ENCODE peak calls at places on chromosome 16, in four cellular contexts. G, C, Z and L are unnamed samples.
A peak's percentile ranks its signal among the peaks of the same experiment; 100 is the strongest.

GRCh38 chr16:55552621-55553020 is 13.9 kb upstream of the CAPNS2 start:
- DNase-seq in G (no peak), C (no peak), Z (no peak), L (no peak)

GRCh38 chr16:4353675-4354074 is 2.6 kb upstream of the PAM16 start:
- DNase-seq in G (no peak), C (no peak), Z (no peak), L (no peak)

GRCh38 chr16:80739523-80739922 is 64.9 kb downstream of the CDYL2 start:
- DNase-seq in G (no peak), C (no peak), Z (no peak), L (no peak)

GRCh38 chr16:87661561-87661960 is 59.3 kb downstream of the JPH3 start:
- DNase-seq in G (peak; percentile 42), C (no peak), Z (no peak), L (no peak)

GRCh38 chr16:17470871-17471744 is at the start of gene XYLT1:
- DNase-seq in G (peak; percentile 66), C (peak; percentile 83), Z (peak; percentile 45), L (peak; percentile 49)

GRCh38 chr16:85463228-85463611 is 149.9 kb upstream of the GSE1 start:
- DNase-seq in G (no peak), C (no peak), Z (no peak), L (no peak)

GRCh38 chr16:83626204-83626603 is 181.6 kb upstream of the HSBP1 start:
- DNase-seq in G (no peak), C (no peak), Z (no peak), L (no peak)

GRCh38 chr16:27287051-27287811 is 18.7 kb upstream of the NSMCE1 start:
- DNase-seq in G (no peak), C (no peak), Z (no peak), L (no peak)

GRCh38 chr16:46947900-46948547 is 25.4 kb downstream of the DNAJA2 start:
- DNase-seq in G (peak; percentile 52), C (no peak), Z (no peak), L (no peak)

GRCh38 chr16:84086996-84087395 is 29.7 kb downstream of the MBTPS1 start:
- DNase-seq in G (no peak), C (no peak), Z (no peak), L (no peak)

GRCh38 chr16:20950294-20950693 is 49.7 kb downstream of the LYRM1 start:
- DNase-seq in G (no peak), C (no peak), Z (no peak), L (no peak)

GRCh38 chr16:20954574-20954973 is 54.0 kb downstream of the LYRM1 start:
- DNase-seq in G (no peak), C (no peak), Z (no peak), L (no peak)

GRCh38 chr16:20949660-20950059 is 49.1 kb downstream of the LYRM1 start:
- DNase-seq in G (peak; percentile 26), C (no peak), Z (no peak), L (no peak)

GRCh38 chr16:20956319-20956718 is 55.7 kb downstream of the LYRM1 start:
- DNase-seq in G (no peak), C (no peak), Z (no peak), L (peak; percentile 6)

DNA sequence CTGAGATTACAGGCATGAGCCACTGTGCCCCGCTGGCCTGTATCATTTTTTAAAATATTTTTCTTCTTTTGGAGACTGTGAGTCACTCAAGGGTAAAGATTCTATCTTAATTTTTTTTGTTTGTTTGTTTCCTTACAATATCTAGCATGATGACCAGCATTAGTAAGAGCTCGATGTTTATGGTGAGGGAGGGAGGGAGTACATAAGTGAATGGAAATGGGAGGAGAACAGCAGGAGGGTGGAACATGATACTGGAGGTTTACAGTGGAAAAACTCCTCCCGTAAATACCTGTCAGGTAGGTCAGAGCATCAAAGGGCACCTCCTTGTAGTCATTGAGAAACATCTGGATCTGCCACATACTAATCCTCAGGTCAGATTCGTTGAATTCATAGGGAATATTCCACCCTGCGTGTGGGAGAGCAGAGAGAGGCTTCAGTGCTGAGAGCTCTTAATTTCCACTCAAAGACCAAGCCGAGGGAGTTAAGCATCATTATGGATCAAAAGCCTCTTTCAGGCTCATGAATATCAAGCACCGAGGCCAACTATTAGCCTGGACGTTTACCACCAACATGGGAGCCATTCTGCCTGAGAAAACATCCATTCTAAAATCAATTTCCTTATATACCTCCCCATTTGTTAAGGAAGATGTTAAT is 51.7 kb downstream of the LYRM1 start:
- DNase-seq in G (no peak), C (no peak), Z (no peak), L (no peak)
- H3K4me3 ChIP-seq in G (no peak overlapping the region), C (peak overlapping the region; percentile 36), Z (no peak overlapping the region), L (no peak overlapping the region)

DNA sequence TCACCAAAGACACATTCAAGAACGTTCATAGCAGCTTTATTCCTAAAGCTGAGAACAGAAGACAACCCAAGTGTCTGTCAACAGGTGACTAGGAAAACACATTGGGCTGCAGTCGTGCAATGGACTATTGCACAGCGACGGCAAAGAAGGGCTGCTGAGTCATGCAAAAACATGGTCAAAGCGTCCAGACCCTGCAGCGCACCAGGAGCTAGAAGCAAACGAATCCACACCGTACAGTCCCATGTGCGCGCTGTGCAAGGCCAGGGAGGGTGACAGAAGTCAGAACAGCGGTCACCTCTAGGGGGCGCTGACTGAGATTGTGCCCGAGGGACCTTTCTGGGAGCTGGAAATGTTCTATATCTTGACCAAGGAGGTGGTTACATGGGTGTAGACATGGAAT is 266.4 kb downstream of the MAF start:
- DNase-seq in G (peak; percentile 36), C (no peak), Z (no peak), L (no peak)
- TF ChIP-seq CTCF in G (no peak), C (no peak), Z (no peak), L (no peak)

GRCh38 chr16:89957214-89957785 is 8.7 kb downstream of the DEF8 start:
- DNase-seq in G (no peak), C (no peak), Z (no peak), L (no peak)
- H3K4me3 ChIP-seq in G (no peak overlapping the region), C (peak overlapping the region; percentile 35), Z (no peak overlapping the region), L (no peak overlapping the region)

DNA sequence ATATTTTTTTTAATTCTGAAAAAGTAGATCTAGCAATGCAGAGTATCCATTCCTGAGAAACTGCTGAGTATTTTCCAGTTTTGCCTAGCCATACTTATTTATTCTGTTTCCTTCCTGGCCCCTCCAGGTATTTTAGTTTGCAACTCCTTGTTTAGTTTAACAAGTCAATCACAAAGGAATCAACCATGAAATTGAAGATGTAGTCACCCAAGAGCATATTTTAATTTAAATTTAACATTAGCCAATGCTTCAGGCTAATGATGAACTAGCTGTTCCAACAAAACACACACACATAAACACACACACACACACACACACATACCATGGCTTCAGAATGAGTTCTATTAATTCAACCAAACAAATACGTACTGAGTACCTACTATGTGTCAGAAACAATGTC is 332.8 kb upstream of the ERCC4 start:
- DNase-seq in G (no peak), C (no peak), Z (no peak), L (no peak)
- TF ChIP-seq CTCF in G (no peak), C (no peak), Z (no peak), L (no peak)

DNA sequence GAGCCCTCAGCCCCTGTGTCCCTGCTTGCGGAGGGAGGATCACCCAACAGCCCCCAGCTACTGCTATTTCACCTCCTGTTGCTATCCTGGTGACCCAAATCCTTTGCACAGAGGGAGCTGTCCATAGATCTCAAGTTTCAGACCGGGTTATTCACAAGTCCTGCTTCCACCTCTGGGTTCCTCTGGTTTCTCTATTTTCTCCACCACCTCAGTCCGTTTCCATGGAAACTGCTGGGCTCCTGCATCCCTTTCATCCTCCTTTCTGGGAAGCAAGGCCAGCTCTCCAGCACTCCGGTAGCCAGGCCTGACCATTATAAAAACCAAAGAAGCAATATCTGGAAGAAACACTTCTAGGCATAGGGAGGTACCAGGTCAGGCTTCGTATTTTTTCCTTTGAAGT is 4.8 kb upstream of the CALB2 start:
- DNase-seq in G (no peak), C (no peak), Z (no peak), L (no peak)
- H3K4me3 ChIP-seq in G (no peak overlapping the region), C (no peak overlapping the region), Z (no peak overlapping the region), L (no peak overlapping the region)